ENCODE peak calls at places on chromosome 17, in six cellular contexts. P, Q, J, E, K and A are unnamed samples.

GRCh38 chr17:31074772-31075538 is 19.8 kb upstream of the NF1 start:
- DNase-seq in P (no peak), Q (peak), J (no peak), E (no peak), K (no peak), A (no peak)

GRCh38 chr17:58344791-58345157 is 7.2 kb downstream of the SUPT4H1 start:
- DNase-seq in P (peak), Q (no peak), J (no peak), E (no peak), K (no peak), A (no peak)

GRCh38 chr17:152860-153420 is 15.6 kb downstream of the SCGB1C2 start:
- DNase-seq in P (no peak), Q (no peak), J (no peak), E (no peak), K (peak), A (no peak)

GRCh38 chr17:55845385-55845784 is 94.5 kb downstream of the PCTP start:
- DNase-seq in P (peak), Q (peak), J (no peak), E (no peak), K (peak), A (no peak)

GRCh38 chr17:45372325-45372869 is 55.6 kb upstream of the MAP3K14 start:
- DNase-seq in P (peak), Q (peak), J (no peak), E (no peak), K (no peak), A (no peak)

GRCh38 chr17:50767030-50767429 is 288 bp downstream of the ANKRD40CL start:
- DNase-seq in P (no peak), Q (no peak), J (no peak), E (no peak), K (peak), A (no peak)

GRCh38 chr17:180380-181212 is 854 bp downstream of the DOC2B start:
- DNase-seq in P (no peak), Q (no peak), J (no peak), E (no peak), K (no peak), A (no peak)

GRCh38 chr17:15463363-15463762 is 4.1 kb downstream of the CDRT4 start:
- DNase-seq in P (no peak), Q (peak), J (peak), E (no peak), K (no peak), A (no peak)

GRCh38 chr17:81672954-81673353 is 6.4 kb downstream of the CCDC137 start:
- DNase-seq in P (no peak), Q (no peak), J (no peak), E (no peak), K (no peak), A (no peak)

GRCh38 chr17:76631821-76632565 is 11.6 kb downstream of the ST6GALNAC1 start:
- DNase-seq in P (no peak), Q (no peak), J (no peak), E (no peak), K (no peak), A (no peak)

GRCh38 chr17:42311240-42312034 is 23.1 kb downstream of the STAT5A start:
- DNase-seq in P (no peak), Q (no peak), J (no peak), E (no peak), K (peak), A (no peak)

GRCh38 chr17:19464033-19465026 is 53.3 kb downstream of the RNF112 start:
- DNase-seq in P (no peak), Q (no peak), J (no peak), E (no peak), K (no peak), A (no peak)

GRCh38 chr17:68961204-68961893 is 6.2 kb upstream of the ABCA8 start:
- DNase-seq in P (no peak), Q (no peak), J (no peak), E (no peak), K (peak), A (no peak)

GRCh38 chr17:6800422-6801027 is 24.5 kb downstream of the FBXO39 start:
- DNase-seq in P (no peak), Q (no peak), J (no peak), E (no peak), K (no peak), A (no peak)

GRCh38 chr17:39863918-39864746 is at the start of gene IKZF3:
- DNase-seq in P (peak), Q (peak), J (no peak), E (no peak), K (peak), A (no peak)

GRCh38 chr17:40340327-40340726 is 24.2 kb downstream of the GJD3 start:
- DNase-seq in P (no peak), Q (no peak), J (no peak), E (no peak), K (no peak), A (no peak)

GRCh38 chr17:38456031-38456815 is 28.0 kb downstream of the ARHGAP23 start:
- DNase-seq in P (no peak), Q (no peak), J (no peak), E (no peak), K (no peak), A (no peak)

GRCh38 chr17:67137860-67138259 is 93.5 kb downstream of the CACNG1 start:
- DNase-seq in P (no peak), Q (no peak), J (no peak), E (no peak), K (no peak), A (no peak)

GRCh38 chr17:76260669-76261068 is 4.5 kb upstream of the UBALD2 start:
- DNase-seq in P (no peak), Q (no peak), J (no peak), E (no peak), K (peak), A (no peak)

GRCh38 chr17:68613739-68614298 is 12.7 kb upstream of the FAM20A start:
- DNase-seq in P (peak), Q (peak), J (no peak), E (peak), K (no peak), A (peak)

GRCh38 chr17:82923366-82924113 is 83.7 kb upstream of the ZNF750 start:
- DNase-seq in P (no peak), Q (no peak), J (no peak), E (no peak), K (peak), A (no peak)

GRCh38 chr17:5500804-5501391 is 14.5 kb downstream of the MIS12 start:
- DNase-seq in P (peak), Q (peak), J (peak), E (peak), K (peak), A (no peak)

GRCh38 chr17:7403043-7403901 is 625 bp downstream of the TMEM256 start:
- DNase-seq in P (peak), Q (peak), J (no peak), E (no peak), K (peak), A (no peak)

GRCh38 chr17:44398692-44399691 is 9.5 kb upstream of the ITGA2B start:
- DNase-seq in P (no peak), Q (no peak), J (no peak), E (no peak), K (no peak), A (no peak)

GRCh38 chr17:31654936-31655335 is 204.1 kb downstream of the COPRS start:
- DNase-seq in P (peak), Q (no peak), J (no peak), E (no peak), K (no peak), A (no peak)

GRCh38 chr17:2043785-2044184 is 2.0 kb downstream of the OVCA2 start:
- DNase-seq in P (no peak), Q (peak), J (no peak), E (no peak), K (no peak), A (no peak)

GRCh38 chr17:31251618-31252328 is 45.3 kb downstream of the OMG start:
- DNase-seq in P (no peak), Q (no peak), J (no peak), E (no peak), K (no peak), A (no peak)

GRCh38 chr17:59373879-59374495 is 42.5 kb downstream of the YPEL2 start:
- DNase-seq in P (no peak), Q (no peak), J (peak), E (no peak), K (no peak), A (no peak)

GRCh38 chr17:330993-331701 is 21.5 kb downstream of the RPH3AL start:
- DNase-seq in P (no peak), Q (no peak), J (no peak), E (no peak), K (peak), A (no peak)